ENCODE peak calls at places on chromosomes 1 and 21, in ten cellular contexts. H is neural crest cell, A is RWPE2, K is esophagus squamous epithelium, I is HFFc6, E is adrenal gland, C is ascending aorta, Q is astrocyte of the spinal cord, Z is prostate gland, T is sigmoid colon. G is an unnamed sample.

GRCh38 chr1:209400351-209401220 is 182.9 kb upstream of the CAMK1G start:
- DNase-seq in Q (no peak), A (no peak), Z (no peak), K (no peak), C (no peak), E (no peak), T (no peak), I (no peak), H (no peak), G (no peak)

GRCh38 chr1:26112407-26112775 is 767 bp downstream of the PDIK1L start:
- DNase-seq in E (no peak), T (no peak), Z (no peak), H (no peak), K (no peak), Q (no peak), A (no peak), C (no peak), I (no peak), G (no peak)

GRCh38 chr1:164838786-164839185 is 279.8 kb downstream of the PBX1 start:
- DNase-seq in H (no peak), Q (no peak), K (no peak), C (no peak), T (no peak), E (no peak), A (no peak), Z (no peak), I (no peak), G (no peak)

GRCh38 chr1:67722292-67722944 is 37.4 kb downstream of the GADD45A start:
- DNase-seq in Q (peak), C (no peak), A (no peak), T (no peak), E (no peak), K (no peak), H (no peak), I (peak), Z (no peak), G (no peak)

GRCh38 chr1:40612345-40612831 is 53.1 kb downstream of the RIMS3 start:
- DNase-seq in K (no peak), A (no peak), E (peak), I (peak), T (no peak), H (peak), Z (peak), Q (peak), C (no peak), G (no peak)

GRCh38 chr1:178702141-178702540 is 22.9 kb upstream of the RALGPS2 start:
- DNase-seq in Q (peak), A (no peak), I (no peak), Z (no peak), C (no peak), H (no peak), T (no peak), E (no peak), K (no peak), G (no peak)

GRCh38 chr1:239909894-239910293 is 181.8 kb upstream of the FMN2 start:
- DNase-seq in I (peak), Q (peak), K (no peak), T (peak), C (no peak), A (peak), Z (no peak), E (no peak), H (no peak), G (no peak)

GRCh38 chr1:228306275-228307217 is 98.7 kb downstream of the OBSCN start:
- DNase-seq in C (no peak), H (no peak), I (no peak), Q (no peak), A (peak), K (no peak), E (no peak), Z (no peak), T (peak), G (no peak)

GRCh38 chr1:247054992-247055415 is 23.6 kb downstream of the ZNF670 start:
- DNase-seq in H (no peak), E (no peak), A (no peak), I (no peak), T (no peak), K (no peak), Z (no peak), Q (peak), C (no peak), G (no peak)

GRCh38 chr1:248585266-248585665 is 10.7 kb upstream of the OR2T34 start:
- DNase-seq in C (no peak), Z (no peak), H (no peak), E (no peak), Q (no peak), I (no peak), K (no peak), A (no peak), T (no peak), G (no peak)

DNA sequence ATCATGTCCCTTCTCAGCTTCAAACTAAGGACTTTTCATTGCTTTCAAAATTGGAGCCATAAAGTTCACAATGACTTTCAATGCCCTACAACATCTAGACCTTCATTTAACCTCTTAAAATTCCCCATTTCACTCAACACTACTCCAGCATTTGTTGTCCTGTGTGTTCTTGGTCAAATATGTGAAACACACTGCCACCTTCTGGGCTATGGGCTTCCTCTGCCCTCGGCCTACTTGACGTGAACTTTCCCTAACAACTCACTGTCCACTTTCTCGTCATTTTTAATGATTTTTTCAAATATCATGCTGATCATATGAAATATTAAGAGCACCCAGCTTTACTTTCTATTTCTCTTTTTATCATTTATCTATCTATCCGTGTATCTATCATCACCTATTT is 2018.4 kb downstream of the NCAM2 start:
- DNase-seq in I (no peak), Q (no peak), C (no peak), E (no peak), H (peak), A (no peak), T (no peak), Z (no peak), K (no peak), G (no peak)
- TF ChIP-seq CTCF in I (peak), Q (no peak), C (no peak), E (no peak), H (peak), A (peak), T (no peak), Z (no peak), K (no peak), G (peak)

GRCh38 chr21:46393451-46393940 is 65.2 kb upstream of the DIP2A start:
- DNase-seq in K (no peak), H (no peak), A (no peak), E (no peak), Z (no peak), C (no peak), T (no peak), Q (no peak), I (no peak), G (peak)

GRCh38 chr21:46397211-46397905 is 61.3 kb upstream of the DIP2A start:
- DNase-seq in K (no peak), T (no peak), I (no peak), H (no peak), C (no peak), Z (no peak), E (no peak), Q (no peak), A (no peak), G (peak)

GRCh38 chr21:46393941-46394818 is 64.5 kb upstream of the DIP2A start:
- DNase-seq in E (peak), I (no peak), H (no peak), C (no peak), Q (peak), T (no peak), K (no peak), A (no peak), Z (no peak), G (peak)

GRCh38 chr21:46392921-46393320 is 65.8 kb upstream of the DIP2A start:
- DNase-seq in Q (peak), K (no peak), I (peak), Z (no peak), E (no peak), H (no peak), A (no peak), C (no peak), T (peak), G (no peak)

GRCh38 chr21:46394819-46395152 is 63.9 kb upstream of the DIP2A start:
- DNase-seq in C (no peak), H (no peak), A (no peak), K (no peak), Z (no peak), T (no peak), Q (no peak), I (no peak), E (no peak), G (peak)
- TF ChIP-seq CTCF in C (no peak), H (no peak), A (no peak), K (no peak), Z (no peak), T (no peak), Q (no peak), I (no peak), E (no peak), G (no peak)

GRCh38 chr1:244731651-244732050 is 78.7 kb downstream of the DESI2 start:
- DNase-seq in Q (no peak), H (no peak), K (no peak), E (no peak), Z (no peak), A (no peak), C (no peak), I (no peak), T (no peak), G (no peak)
- TF ChIP-seq CTCF in Q (no peak), H (no peak), K (no peak), E (no peak), Z (no peak), A (no peak), C (no peak), I (no peak), T (no peak), G (no peak)

DNA sequence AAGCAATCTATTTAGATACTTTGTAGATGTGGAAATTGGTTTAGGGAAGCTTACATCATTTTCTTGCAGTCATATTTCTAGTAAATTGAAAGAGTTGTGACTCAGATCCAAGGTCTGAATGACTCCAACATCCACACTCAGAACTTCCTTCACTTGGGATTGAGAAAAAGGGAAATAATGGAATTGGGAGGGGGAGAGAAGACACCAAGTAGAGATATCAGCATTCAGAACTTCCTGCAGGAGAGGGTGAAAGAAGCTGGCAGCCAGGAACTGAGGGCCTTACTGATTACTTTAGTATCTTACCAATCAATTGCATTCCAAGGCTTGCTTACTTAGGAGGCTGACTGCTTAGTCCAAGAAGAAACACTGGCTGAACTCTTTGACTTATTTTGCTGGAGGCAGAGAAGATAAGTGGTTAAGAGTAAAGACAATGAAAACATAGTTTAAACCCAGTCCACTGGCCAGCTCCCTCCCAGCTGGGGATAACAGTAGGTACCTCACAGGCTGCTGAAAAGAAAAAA is 21.7 kb downstream of the APP start:
- DNase-seq in T (no peak), C (no peak), H (no peak), Q (peak), E (no peak), A (no peak), K (no peak), Z (no peak), I (peak), G (no peak)
- TF ChIP-seq CTCF in T (no peak), C (no peak), H (no peak), Q (no peak), E (no peak), A (no peak), K (no peak), Z (no peak), I (no peak), G (no peak)